ENCODE peak calls at places on chromosomes 7 and 10, in seven cellular contexts. R, K, G, D, A, H and S are unnamed samples.
A peak's percentile ranks its signal among the peaks of the same experiment; 100 is the strongest.

GRCh38 chr7:690478-691360 is 35.8 kb upstream of the DNAAF5 start:
- DNase-seq in H (no peak), A (no peak), G (no peak), R (peak; percentile 46), D (no peak), K (no peak), S (no peak)

GRCh38 chr10:129426670-129427069 is 40.4 kb upstream of the MGMT start:
- DNase-seq in R (no peak), A (no peak), D (no peak), G (no peak), H (no peak), K (no peak), S (no peak)

GRCh38 chr10:122344741-122345258 is 29.7 kb upstream of the PLEKHA1 start:
- DNase-seq in G (peak; percentile 44), R (no peak), K (peak; percentile 76), A (peak; percentile 29), H (no peak), D (peak; percentile 72), S (no peak)

GRCh38 chr7:17406756-17407155 is 108.3 kb downstream of the AHR start:
- DNase-seq in G (no peak), H (no peak), K (no peak), R (no peak), A (peak; percentile 46), D (peak; percentile 62), S (no peak)

GRCh38 chr10:43816351-43817321 is 168.0 kb upstream of the ZNF32 start:
- DNase-seq in G (peak; percentile 47), D (peak; percentile 53), H (peak; percentile 82), K (no peak), A (no peak), R (no peak), S (peak; percentile 57)

GRCh38 chr10:24951201-24952145 is 933 bp downstream of the PRTFDC1 start:
- DNase-seq in D (peak; percentile 81), K (peak; percentile 57), G (peak; percentile 34), H (no peak), A (peak; percentile 64), R (no peak), S (no peak)

GRCh38 chr7:103632972-103633371 is 187.0 kb upstream of the SLC26A5 start:
- DNase-seq in A (no peak), K (no peak), G (no peak), R (no peak), H (no peak), D (peak; percentile 47), S (no peak)

GRCh38 chr10:4588824-4589223 is 237.2 kb upstream of the AKR1E2 start:
- DNase-seq in R (no peak), K (no peak), G (no peak), D (no peak), A (no peak), H (no peak), S (no peak)

GRCh38 chr7:78413568-78413967 is 615.0 kb downstream of the PHTF2 start:
- DNase-seq in H (no peak), A (no peak), R (no peak), G (no peak), K (no peak), D (no peak), S (no peak)

GRCh38 chr7:92695308-92696261 is 105.4 kb upstream of the FAM133B start:
- DNase-seq in G (peak; percentile 87), A (peak; percentile 66), D (peak; percentile 94), R (no peak), H (no peak), K (peak; percentile 81), S (peak; percentile 23)

GRCh38 chr10:3331104-3331645 is 158.6 kb upstream of the PITRM1 start:
- DNase-seq in K (no peak), G (no peak), H (no peak), D (no peak), R (no peak), A (no peak), S (no peak)

GRCh38 chr7:152459724-152460251 is 24.0 kb upstream of the KMT2C start:
- DNase-seq in R (peak; percentile 49), G (no peak), K (no peak), A (peak; percentile 86), D (no peak), H (no peak), S (no peak)

GRCh38 chr7:98956469-98956868 is 78.1 kb downstream of the TRRAP start:
- DNase-seq in K (no peak), R (no peak), H (no peak), G (no peak), D (no peak), A (no peak), S (no peak)

GRCh38 chr10:33506838-33507661 is 172.6 kb upstream of the NRP1 start:
- DNase-seq in A (no peak), K (no peak), R (no peak), G (no peak), H (no peak), D (peak; percentile 60), S (no peak)

GRCh38 chr10:122636953-122637352 is 62.7 kb downstream of the C10orf120 start:
- DNase-seq in H (no peak), D (no peak), G (peak; percentile 42), A (no peak), R (no peak), K (peak; percentile 12), S (no peak)

GRCh38 chr10:132281915-132282666 is 25.7 kb downstream of the STK32C start:
- DNase-seq in D (no peak), R (peak; percentile 68), G (no peak), H (no peak), K (no peak), A (no peak), S (no peak)

GRCh38 chr7:57218196-57218716 is 86.0 kb upstream of the ZNF479 start:
- DNase-seq in A (no peak), D (no peak), K (no peak), H (no peak), R (no peak), G (no peak), S (no peak)

GRCh38 chr10:75040576-75040975 is 70.9 kb upstream of the SAMD8 start:
- DNase-seq in R (no peak), H (no peak), A (no peak), D (no peak), G (no peak), K (no peak), S (no peak)

GRCh38 chr7:29499932-29500331 is 63.7 kb upstream of the PRR15 start:
- DNase-seq in A (no peak), D (no peak), K (no peak), H (no peak), R (no peak), G (no peak), S (no peak)

GRCh38 chr7:29496355-29497020 is 67.1 kb upstream of the PRR15 start:
- DNase-seq in A (no peak), G (no peak), H (no peak), D (no peak), K (no peak), R (no peak), S (no peak)

GRCh38 chr7:29500719-29501118 is 62.9 kb upstream of the PRR15 start:
- DNase-seq in G (no peak), D (no peak), R (no peak), H (no peak), K (no peak), A (no peak), S (no peak)

DNA sequence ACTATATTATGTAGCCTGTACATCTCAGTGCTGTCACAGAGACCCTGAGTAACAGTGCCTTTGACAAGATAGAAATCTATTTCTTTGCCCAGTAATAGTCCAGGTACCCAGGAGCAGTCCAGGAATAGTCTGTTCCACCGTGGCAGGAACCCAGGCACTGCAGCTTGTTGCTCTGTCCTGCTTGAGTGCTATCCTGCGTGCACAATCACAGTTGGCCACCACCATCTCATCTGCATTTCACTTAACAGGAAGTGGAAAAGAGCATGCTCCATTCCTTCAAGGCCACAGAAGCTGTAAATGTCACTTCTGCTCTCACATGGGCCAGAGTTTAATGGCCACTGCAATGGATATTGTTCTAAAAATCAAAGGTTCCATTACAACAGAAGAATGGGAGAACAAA is 61.5 kb upstream of the PRR15 start:
- DNase-seq in G (no peak), A (no peak), D (no peak), R (no peak), H (no peak), K (no peak), S (no peak)
- H3K4me3 ChIP-seq in G (no peak overlapping the region), A (no peak overlapping the region), D (no peak overlapping the region), R (no peak overlapping the region), H (no peak overlapping the region), K (no peak overlapping the region), S (no peak overlapping the region)

GRCh38 chr10:101136708-101137121 is 5.6 kb downstream of the TLX1 start:
- DNase-seq in H (no peak), G (no peak), K (no peak), A (no peak), R (no peak), D (no peak), S (no peak)

GRCh38 chr10:101135151-101136006 is 4.3 kb downstream of the TLX1 start:
- DNase-seq in G (no peak), H (no peak), A (no peak), R (no peak), K (no peak), D (no peak), S (no peak)

GRCh38 chr10:101134299-101135127 is 3.4 kb downstream of the TLX1 start:
- DNase-seq in R (no peak), D (no peak), G (no peak), A (no peak), H (no peak), K (no peak), S (no peak)

GRCh38 chr10:101137271-101137670 is 6.2 kb downstream of the TLX1 start:
- DNase-seq in H (no peak), D (no peak), G (no peak), R (no peak), K (no peak), A (no peak), S (no peak)

GRCh38 chr10:101136007-101136707 is 5.1 kb downstream of the TLX1 start:
- DNase-seq in G (no peak), R (no peak), A (no peak), K (no peak), H (no peak), D (no peak), S (no peak)
- H3K27me3 ChIP-seq in G (peaks cover 100% of the 10 kb centered on the region), R (peaks cover 100% of the 10 kb centered on the region), A (peaks cover 95% of the 10 kb centered on the region), K (peaks cover 95% of the 10 kb centered on the region), H (peaks cover 21% of the 10 kb centered on the region), D (peaks cover 96% of the 10 kb centered on the region), S (peaks cover 3% of the 10 kb centered on the region)

GRCh38 chr10:53597835-53598251 is 825.3 kb upstream of the MBL2 start:
- DNase-seq in H (no peak), D (no peak), A (no peak), G (no peak), R (no peak), K (no peak), S (no peak)
- H3K4me3 ChIP-seq in H (no peak overlapping the region), D (no peak overlapping the region), A (no peak overlapping the region), G (no peak overlapping the region), R (no peak overlapping the region), K (no peak overlapping the region), S (no peak overlapping the region)

GRCh38 chr10:100567249-100567648 is 31.5 kb downstream of the HIF1AN start:
- DNase-seq in H (no peak), K (no peak), D (no peak), G (no peak), R (no peak), A (no peak), S (peak; percentile 38)
- H3K27me3 ChIP-seq in H (peaks cover 30% of the 10 kb centered on the region), K (peaks cover 6% of the 10 kb centered on the region), D (peaks cover 46% of the 10 kb centered on the region), G (peaks cover 65% of the 10 kb centered on the region), R (peaks cover 97% of the 10 kb centered on the region), A (peaks cover 37% of the 10 kb centered on the region), S (no peaks in the 10 kb centered on the region)

DNA sequence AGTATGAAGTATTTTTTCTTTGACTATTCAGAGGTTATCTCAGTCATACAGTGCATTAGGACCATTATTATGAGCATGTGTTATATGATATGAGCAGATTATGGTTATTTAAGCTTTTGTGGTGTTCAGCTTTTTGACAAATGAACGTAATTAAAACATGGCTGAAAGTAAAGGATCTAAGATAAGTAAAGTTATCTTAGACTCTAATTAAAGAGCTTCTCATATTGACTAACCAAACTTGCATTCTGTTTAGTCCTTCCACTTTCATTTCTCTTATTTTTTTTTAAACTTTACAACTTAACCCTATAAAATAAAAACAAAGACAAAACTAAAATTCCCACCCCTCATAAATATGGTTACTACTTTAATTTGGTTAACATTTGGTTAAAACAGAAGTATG is 6.9 kb upstream of the GPR85 start:
- DNase-seq in D (no peak), G (no peak), K (no peak), A (no peak), H (no peak), R (no peak), S (no peak)
- H3K4me3 ChIP-seq in D (no peak overlapping the region), G (no peak overlapping the region), K (no peak overlapping the region), A (no peak overlapping the region), H (no peak overlapping the region), R (no peak overlapping the region), S (no peak overlapping the region)